ENCODE peak calls at places on chromosome 6, in five cellular contexts. V is pancreas; K is right cardiac atrium; R is CD8-positive, alpha-beta T cell; H is HFF-Myc. I is an unnamed sample.

GRCh38 chr6:36362551-36363389 is 24.7 kb downstream of the ETV7 start:
- DNase-seq in V (no peak), K (no peak), R (no peak), H (no peak), I (no peak)

GRCh38 chr6:4522453-4522852 is 253.8 kb upstream of the CDYL start:
- DNase-seq in V (no peak), K (no peak), R (no peak), H (no peak), I (no peak)

GRCh38 chr6:35782424-35782823 is 1.6 kb downstream of the CLPSL1 start:
- DNase-seq in V (peak; percentile 51), K (no peak), R (no peak), H (no peak), I (no peak)

GRCh38 chr6:136547336-136547735 is 2.9 kb downstream of the MAP7 start:
- DNase-seq in V (no peak), K (no peak), R (no peak), H (no peak), I (peak; percentile 60)

GRCh38 chr6:54037277-54037779 is 73.9 kb upstream of the MLIP start:
- DNase-seq in V (no peak), K (no peak), R (no peak), H (no peak), I (no peak)

GRCh38 chr6:79808846-79809245 is 138.5 kb downstream of the ELOVL4 start:
- DNase-seq in V (no peak), K (no peak), R (no peak), H (no peak), I (no peak)

GRCh38 chr6:12865782-12866181 is 149.2 kb downstream of the PHACTR1 start:
- DNase-seq in V (no peak), K (no peak), R (no peak), H (no peak), I (no peak)

GRCh38 chr6:39170860-39171259 is 55.9 kb upstream of the SAYSD1 start:
- DNase-seq in V (no peak), K (no peak), R (no peak), H (no peak), I (no peak)

GRCh38 chr6:116313377-116313776 is 33.6 kb upstream of the TSPYL1 start:
- DNase-seq in V (no peak), K (no peak), R (no peak), H (no peak), I (peak; percentile 46)

GRCh38 chr6:39344821-39345280 is 22.3 kb upstream of the KCNK16 start:
- DNase-seq in V (no peak), K (no peak), R (no peak), H (no peak), I (no peak)

GRCh38 chr6:144898741-144899140 is 613.6 kb downstream of the UTRN start:
- DNase-seq in V (no peak), K (no peak), R (no peak), H (no peak), I (no peak)

GRCh38 chr6:148445620-148446019 is 103.0 kb downstream of the SASH1 start:
- DNase-seq in V (no peak), K (no peak), R (no peak), H (no peak), I (peak; percentile 42)

GRCh38 chr6:64146094-64146493 is 510.5 kb downstream of the PHF3 start:
- DNase-seq in V (no peak), K (no peak), R (no peak), H (no peak), I (no peak)

GRCh38 chr6:16437095-16437494 is 198.7 kb downstream of the GMPR start:
- DNase-seq in V (no peak), K (no peak), R (no peak), H (no peak), I (no peak)

GRCh38 chr6:125859691-125860210 is 69.0 kb downstream of the NCOA7 start:
- DNase-seq in V (no peak), K (no peak), R (no peak), H (no peak), I (peak; percentile 58)

GRCh38 chr6:98777762-98778161 is 56.6 kb upstream of the POU3F2 start:
- DNase-seq in V (no peak), K (no peak), R (no peak), H (no peak), I (no peak)

GRCh38 chr6:16358531-16359138 is 120.2 kb downstream of the GMPR start:
- DNase-seq in V (no peak), K (no peak), R (no peak), H (no peak), I (no peak)

GRCh38 chr6:121321282-121321681 is 13.0 kb downstream of the TBC1D32 start:
- DNase-seq in V (no peak), K (no peak), R (no peak), H (no peak), I (peak; percentile 4)

GRCh38 chr6:121314407-121315112 is 19.7 kb downstream of the TBC1D32 start:
- DNase-seq in V (no peak), K (no peak), R (no peak), H (no peak), I (no peak)

GRCh38 chr6:121319603-121320002 is 14.7 kb downstream of the TBC1D32 start:
- DNase-seq in V (no peak), K (no peak), R (no peak), H (no peak), I (no peak)

DNA sequence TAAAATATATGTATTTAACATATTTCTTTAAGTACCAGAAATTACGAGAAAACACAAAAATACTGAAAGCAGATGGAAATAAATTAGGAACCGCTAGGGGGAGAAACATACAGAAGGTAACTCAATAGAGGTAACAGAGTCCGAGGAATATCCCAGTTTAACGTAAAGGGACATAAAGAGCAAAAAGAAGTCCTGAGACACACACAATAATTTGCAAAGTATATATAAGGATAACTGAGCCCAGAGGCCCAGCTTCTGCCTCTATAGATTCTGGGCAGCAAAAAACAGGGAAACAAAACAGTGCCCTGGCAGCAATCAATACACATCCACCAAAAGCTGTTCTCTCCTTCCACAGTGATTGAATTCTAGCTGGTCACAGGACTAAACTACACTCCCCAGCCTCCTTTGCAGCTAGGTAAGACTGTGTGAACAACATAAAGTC is 15.1 kb downstream of the TBC1D32 start:
- DNase-seq in V (no peak), K (no peak), R (no peak), H (no peak), I (peak; percentile 21)
- H3K4me3 ChIP-seq in V (no peak overlapping the region), K (peak overlapping the region; percentile 35), R (no peak overlapping the region), H (no peak overlapping the region), I (no peak overlapping the region)

GRCh38 chr6:106100755-106101154 is 14.6 kb downstream of the PRDM1 start:
- DNase-seq in V (no peak), K (no peak), R (no peak), H (no peak), I (no peak)

GRCh38 chr6:106098383-106099234 is 12.5 kb downstream of the PRDM1 start:
- DNase-seq in V (no peak), K (no peak), R (peak; percentile 63), H (no peak), I (peak; percentile 86)

GRCh38 chr6:106099235-106099537 is 13.1 kb downstream of the PRDM1 start:
- DNase-seq in V (no peak), K (no peak), R (no peak), H (no peak), I (no peak)

GRCh38 chr6:106094964-106095335 is 8.8 kb downstream of the PRDM1 start:
- DNase-seq in V (no peak), K (no peak), R (no peak), H (no peak), I (no peak)

GRCh38 chr6:106097368-106098231 is 11.5 kb downstream of the PRDM1 start:
- DNase-seq in V (no peak), K (no peak), R (peak; percentile 37), H (no peak), I (peak; percentile 82)
- H3K4me3 ChIP-seq in V (peak overlapping the region; percentile 6), K (peak overlapping the region; percentile 76), R (peak overlapping the region; percentile 49), H (peak overlapping the region; percentile 48), I (peak overlapping the region; percentile 69)

DNA sequence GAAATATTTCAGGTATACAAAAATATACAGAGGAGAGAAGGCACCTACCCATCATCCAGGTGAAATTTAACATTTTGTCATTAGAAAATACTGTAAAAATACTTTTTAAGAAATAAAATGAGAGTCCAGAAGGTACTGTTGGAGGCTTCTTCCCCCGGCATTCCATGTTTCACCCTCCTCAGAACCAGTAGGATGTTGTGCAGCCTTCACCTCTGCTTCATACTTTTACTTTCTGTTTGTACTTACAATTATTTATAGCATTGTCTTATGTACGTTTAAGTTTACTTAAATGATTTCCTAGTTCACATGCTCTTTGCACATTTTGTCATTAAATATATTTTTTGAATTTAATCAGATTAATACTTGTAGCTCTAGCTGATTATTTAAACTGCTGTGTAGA is 30.9 kb downstream of the TMEM200A start:
- DNase-seq in V (no peak), K (no peak), R (no peak), H (no peak), I (peak; percentile 34)
- H3K4me3 ChIP-seq in V (no peak overlapping the region), K (no peak overlapping the region), R (no peak overlapping the region), H (no peak overlapping the region), I (peak overlapping the region; percentile 17)

DNA sequence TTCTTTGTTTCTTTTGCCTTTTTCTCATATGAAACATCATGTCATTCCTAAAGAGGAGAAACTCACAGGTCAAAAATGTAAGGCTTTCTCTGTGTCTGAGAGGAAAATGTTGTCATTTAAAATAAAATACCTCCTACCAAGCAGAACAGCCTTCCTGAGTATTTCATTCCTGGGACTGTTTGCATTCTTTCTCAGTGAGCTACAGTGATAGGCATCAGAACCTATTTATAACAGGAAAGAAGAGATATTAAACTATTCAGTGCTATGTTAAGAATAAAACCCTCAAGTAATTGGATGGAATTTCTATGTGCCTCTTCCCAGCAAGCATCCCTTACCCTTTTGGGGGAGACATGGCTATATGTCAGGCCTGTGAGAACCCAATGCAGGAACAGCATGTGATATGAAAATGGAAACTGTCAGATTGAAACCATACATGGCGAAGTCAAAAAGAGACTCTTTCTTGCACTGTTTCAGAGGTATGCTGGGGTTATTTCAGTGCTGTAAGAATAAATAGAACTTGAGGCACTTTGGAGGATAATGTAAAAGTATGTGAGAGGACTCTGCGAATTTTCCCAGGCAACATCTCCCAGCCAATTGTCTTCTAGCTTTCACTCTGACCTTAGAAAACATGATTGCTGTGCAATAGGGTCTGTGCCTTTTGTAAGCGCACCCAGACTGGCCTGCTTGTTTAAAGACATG is 133.8 kb upstream of the CCN2 start:
- DNase-seq in V (no peak), K (no peak), R (no peak), H (peak; percentile 48), I (peak; percentile 81)
- H3K4me3 ChIP-seq in V (no peak overlapping the region), K (no peak overlapping the region), R (no peak overlapping the region), H (no peak overlapping the region), I (no peak overlapping the region)

GRCh38 chr6:163940705-163941470 is 526.4 kb downstream of the QKI start:
- DNase-seq in V (no peak), K (no peak), R (no peak), H (no peak), I (peak; percentile 7)
- H3K4me3 ChIP-seq in V (no peak overlapping the region), K (no peak overlapping the region), R (no peak overlapping the region), H (no peak overlapping the region), I (no peak overlapping the region)